ENCODE peak calls at places on chromosomes 5 and 9, in four cellular contexts. One of them, this sample, is unnamed.

GRCh38 chr9:135615666-135616620 is 23.4 kb downstream of the GLT6D1 start:
- DNase-seq in K562: no peak
- DNase-seq in HepG2: no peak
- DNase-seq in GM12878: no peak
- DNase-seq in this sample: no peak

GRCh38 chr5:116632890-116633289 is 58.3 kb upstream of the SEMA6A start:
- DNase-seq in GM12878: no peak
- DNase-seq in HepG2: no peak
- DNase-seq in K562: no peak
- DNase-seq in this sample: no peak

GRCh38 chr5:55172051-55172899 is 702 bp downstream of the CDC20B start:
- DNase-seq in GM12878: peak; percentile 45
- DNase-seq in K562: peak; percentile 76
- DNase-seq in HepG2: peak; percentile 80
- DNase-seq in this sample: peak; percentile 26

GRCh38 chr5:122653087-122654017 is 121.5 kb upstream of the SNX2 start:
- DNase-seq in GM12878: no peak
- DNase-seq in HepG2: no peak
- DNase-seq in K562: no peak
- DNase-seq in this sample: no peak

GRCh38 chr5:155332618-155333017 is 319.1 kb downstream of the KIF4B start:
- DNase-seq in K562: no peak
- DNase-seq in GM12878: no peak
- DNase-seq in HepG2: no peak
- DNase-seq in this sample: no peak

GRCh38 chr5:65765582-65765981 is 43.6 kb downstream of the NLN start:
- DNase-seq in K562: no peak
- DNase-seq in GM12878: no peak
- DNase-seq in HepG2: no peak
- DNase-seq in this sample: no peak

GRCh38 chr5:42889311-42889933 is 77.7 kb upstream of the SELENOP start:
- DNase-seq in K562: peak; percentile 86
- DNase-seq in GM12878: no peak
- DNase-seq in HepG2: peak; percentile 82
- DNase-seq in this sample: peak; percentile 77

GRCh38 chr5:78757269-78758053 is 108.9 kb upstream of the LHFPL2 start:
- DNase-seq in GM12878: peak; percentile 66
- DNase-seq in K562: no peak
- DNase-seq in HepG2: peak; percentile 46
- DNase-seq in this sample: no peak

GRCh38 chr5:38403407-38403806 is 145.0 kb downstream of the EGFLAM start:
- DNase-seq in HepG2: no peak
- DNase-seq in GM12878: no peak
- DNase-seq in K562: no peak
- DNase-seq in this sample: no peak

GRCh38 chr5:142977363-142978051 is 207.3 kb downstream of the ARHGAP26 start:
- DNase-seq in HepG2: no peak
- DNase-seq in K562: peak; percentile 16
- DNase-seq in GM12878: peak; percentile 58
- DNase-seq in this sample: no peak

GRCh38 chr9:81705578-81705977 is 16.2 kb upstream of the TLE1 start:
- DNase-seq in GM12878: no peak
- DNase-seq in K562: no peak
- DNase-seq in HepG2: no peak
- DNase-seq in this sample: no peak

GRCh38 chr9:113275147-113276131 is at the start of the genes CDC26 and PRPF4:
- DNase-seq in HepG2: peak; percentile 97
- DNase-seq in GM12878: peak; percentile 87
- DNase-seq in K562: peak; percentile 95
- DNase-seq in this sample: peak; percentile 97

GRCh38 chr5:6404129-6404528 is 25.8 kb upstream of the MED10 start:
- DNase-seq in K562: no peak
- DNase-seq in HepG2: no peak
- DNase-seq in GM12878: peak; percentile 8
- DNase-seq in this sample: no peak

GRCh38 chr5:76380346-76381074 is 22.6 kb upstream of the IQGAP2 start:
- DNase-seq in K562: no peak
- DNase-seq in GM12878: no peak
- DNase-seq in HepG2: no peak
- DNase-seq in this sample: no peak

GRCh38 chr5:149865746-149866145 is 78.8 kb downstream of the PDE6A start:
- DNase-seq in K562: no peak
- DNase-seq in GM12878: no peak
- DNase-seq in HepG2: no peak
- DNase-seq in this sample: no peak

GRCh38 chr5:9956725-9957124 is 293.0 kb downstream of the ATPSCKMT start:
- DNase-seq in HepG2: no peak
- DNase-seq in K562: no peak
- DNase-seq in GM12878: no peak
- DNase-seq in this sample: no peak

GRCh38 chr5:141412853-141413539 is at the start of gene PCDHGA10:
- DNase-seq in K562: peak; percentile 58
- DNase-seq in HepG2: peak; percentile 15
- DNase-seq in GM12878: peak; percentile 27
- DNase-seq in this sample: peak; percentile 78

GRCh38 chr9:128442150-128442549 is 13.7 kb upstream of the ODF2 start:
- DNase-seq in GM12878: no peak
- DNase-seq in K562: no peak
- DNase-seq in HepG2: no peak
- DNase-seq in this sample: no peak

GRCh38 chr5:149632311-149633251 is 51.3 kb downstream of the ARHGEF37 start:
- DNase-seq in GM12878: no peak
- DNase-seq in HepG2: no peak
- DNase-seq in K562: peak; percentile 86
- DNase-seq in this sample: no peak

GRCh38 chr5:1806199-1806598 is 5.0 kb downstream of the NDUFS6 start:
- DNase-seq in HepG2: no peak
- DNase-seq in K562: no peak
- DNase-seq in GM12878: no peak
- DNase-seq in this sample: no peak

DNA sequence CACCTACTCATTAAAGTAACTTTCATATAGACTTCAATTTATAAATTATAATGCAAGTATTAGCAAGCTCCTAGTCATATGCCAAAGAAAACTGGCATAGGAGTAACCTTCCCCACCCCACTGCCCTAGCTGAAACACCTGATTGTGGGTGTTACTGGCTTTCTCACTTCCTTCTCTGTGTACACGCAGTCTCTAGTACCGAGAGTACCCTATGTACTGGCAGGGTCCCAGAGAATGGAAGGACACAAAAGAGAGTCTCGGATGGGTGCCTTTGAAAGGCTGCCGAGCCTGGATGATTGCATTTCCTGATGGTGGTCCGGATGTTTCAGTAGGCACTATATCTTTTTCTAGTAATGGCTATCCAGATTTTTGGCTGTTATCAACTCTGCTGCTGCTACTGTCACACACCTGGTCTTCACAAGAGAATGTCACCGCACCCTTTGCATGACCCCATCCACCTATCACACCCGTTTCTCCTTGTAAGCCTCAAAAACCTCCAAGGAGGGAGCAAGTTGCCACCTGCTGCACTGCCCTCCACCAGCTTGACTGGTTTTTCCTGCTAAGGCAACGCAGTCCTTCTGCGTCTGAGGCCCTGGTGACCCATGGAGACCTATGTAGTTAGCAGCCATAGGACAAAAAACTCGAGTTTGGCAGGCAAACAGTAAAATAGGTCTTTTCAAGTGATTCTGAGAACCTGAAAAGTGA is 53.8 kb upstream of the CLINT1 start:
- DNase-seq in HepG2: no peak
- DNase-seq in K562: no peak
- DNase-seq in GM12878: peak; percentile 43
- DNase-seq in this sample: no peak
- TF ChIP-seq NR2C2 in HepG2: no peak
- TF ChIP-seq NR2C2 in K562: no peak
- TF ChIP-seq NR2C2 in GM12878: no peak
- TF ChIP-seq NR2C2 in this sample: no peak

GRCh38 chr5:172403822-172404221 is 50.5 kb downstream of the SH3PXD2B start:
- DNase-seq in GM12878: no peak
- DNase-seq in K562: no peak
- DNase-seq in HepG2: no peak
- DNase-seq in this sample: no peak

GRCh38 chr5:172403191-172403794 is 51.0 kb downstream of the SH3PXD2B start:
- DNase-seq in GM12878: no peak
- DNase-seq in K562: no peak
- DNase-seq in HepG2: no peak
- DNase-seq in this sample: peak; percentile 42

GRCh38 chr5:172405226-172405625 is 49.1 kb downstream of the SH3PXD2B start:
- DNase-seq in HepG2: no peak
- DNase-seq in K562: no peak
- DNase-seq in GM12878: no peak
- DNase-seq in this sample: no peak

GRCh38 chr5:172405708-172406107 is 48.6 kb downstream of the SH3PXD2B start:
- DNase-seq in K562: no peak
- DNase-seq in HepG2: no peak
- DNase-seq in GM12878: no peak
- DNase-seq in this sample: no peak

GRCh38 chr5:172404746-172405145 is 49.6 kb downstream of the SH3PXD2B start:
- DNase-seq in HepG2: no peak
- DNase-seq in K562: no peak
- DNase-seq in GM12878: no peak
- DNase-seq in this sample: no peak
- TF ChIP-seq MAX in HepG2: no peak
- TF ChIP-seq MAX in K562: no peak
- TF ChIP-seq MAX in GM12878: no peak
- TF ChIP-seq MAX in this sample: no peak

GRCh38 chr9:133657120-133657661 is 21.0 kb downstream of the DBH start:
- DNase-seq in HepG2: no peak
- DNase-seq in K562: no peak
- DNase-seq in GM12878: no peak
- DNase-seq in this sample: no peak

GRCh38 chr9:133658442-133659431 is 22.6 kb downstream of the DBH start:
- DNase-seq in GM12878: no peak
- DNase-seq in K562: peak; percentile 62
- DNase-seq in HepG2: peak; percentile 81
- DNase-seq in this sample: peak; percentile 42

GRCh38 chr9:133655701-133656100 is 19.5 kb downstream of the DBH start:
- DNase-seq in HepG2: no peak
- DNase-seq in K562: no peak
- DNase-seq in GM12878: no peak
- DNase-seq in this sample: no peak

GRCh38 chr9:133654736-133655657 is 18.8 kb downstream of the DBH start:
- DNase-seq in HepG2: no peak
- DNase-seq in GM12878: no peak
- DNase-seq in K562: no peak
- DNase-seq in this sample: no peak

DNA sequence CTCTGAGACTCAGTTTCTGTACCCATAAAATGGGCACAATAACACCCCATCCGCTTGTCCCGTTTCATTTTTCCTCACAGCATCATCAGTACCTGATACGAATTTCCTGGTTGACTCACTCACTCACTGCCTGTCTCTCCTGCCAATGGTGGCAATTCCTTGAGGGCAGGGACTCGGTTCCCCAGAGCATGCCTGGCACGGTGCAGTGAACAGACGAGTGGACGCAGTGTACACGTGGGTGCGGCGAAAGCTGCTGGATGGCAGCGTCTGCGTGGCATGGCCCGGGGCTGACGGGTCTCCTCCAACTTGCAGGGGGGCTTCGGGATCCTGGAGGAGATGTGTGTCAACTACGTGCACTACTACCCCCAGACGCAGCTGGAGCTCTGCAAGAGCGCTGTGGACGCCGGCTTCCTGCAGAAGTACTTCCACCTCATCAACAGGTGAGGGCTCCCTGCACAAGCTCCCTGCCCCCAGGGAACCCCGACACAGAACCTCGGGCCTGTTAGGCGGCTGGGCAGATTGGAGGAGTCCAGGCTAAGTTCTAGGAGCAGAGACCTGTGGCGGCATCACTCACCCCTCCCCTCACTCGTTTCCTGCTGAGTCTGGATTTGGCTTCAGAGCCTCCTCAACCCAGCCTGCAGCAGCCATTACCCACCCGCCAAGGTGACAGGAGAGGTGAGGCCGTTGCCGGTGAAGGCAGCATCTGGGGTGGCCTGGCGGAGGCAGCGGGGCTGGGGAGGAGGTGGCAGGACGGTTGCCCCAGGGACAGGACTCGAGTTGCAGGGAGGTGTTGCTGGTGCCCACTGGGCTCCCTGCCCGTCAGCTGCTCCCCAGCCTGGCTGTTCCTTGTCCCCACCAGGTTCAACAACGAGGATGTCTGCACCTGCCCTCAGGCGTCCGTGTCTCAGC is 20.3 kb downstream of the DBH start:
- DNase-seq in GM12878: no peak
- DNase-seq in HepG2: no peak
- DNase-seq in K562: no peak
- DNase-seq in this sample: no peak
- TF ChIP-seq NR2C2 in GM12878: no peak
- TF ChIP-seq NR2C2 in HepG2: no peak
- TF ChIP-seq NR2C2 in K562: no peak
- TF ChIP-seq NR2C2 in this sample: no peak

GRCh38 chr9:134605351-134605968 is 36.1 kb upstream of the COL5A1 start:
- DNase-seq in K562: no peak
- DNase-seq in GM12878: no peak
- DNase-seq in HepG2: no peak
- DNase-seq in this sample: no peak
- TF ChIP-seq MAX in K562: no peak
- TF ChIP-seq MAX in GM12878: no peak
- TF ChIP-seq MAX in HepG2: no peak
- TF ChIP-seq MAX in this sample: no peak

DNA sequence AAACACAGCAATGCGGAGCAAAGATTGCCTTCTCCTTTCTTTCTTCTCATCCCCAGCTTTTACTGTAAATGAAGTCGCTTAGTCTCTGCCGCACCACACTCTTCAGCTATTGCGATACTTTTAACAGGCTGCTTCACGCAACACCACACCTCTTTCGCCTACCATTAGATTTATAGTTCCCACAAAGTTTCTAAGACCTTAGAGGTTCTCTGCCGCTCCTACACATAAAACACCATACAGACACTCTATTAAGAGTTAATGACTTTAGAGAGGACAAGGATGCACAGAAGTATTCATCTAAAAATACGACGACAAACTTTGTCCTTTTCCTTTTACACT is 642 bp downstream of the PGGT1B start:
- DNase-seq in K562: peak; percentile 26
- DNase-seq in HepG2: peak; percentile 4
- DNase-seq in GM12878: peak; percentile 23
- DNase-seq in this sample: no peak
- TF ChIP-seq NR2C2 in K562: no peak
- TF ChIP-seq NR2C2 in HepG2: no peak
- TF ChIP-seq NR2C2 in GM12878: no peak
- TF ChIP-seq NR2C2 in this sample: no peak

GRCh38 chr9:132078369-132079356 is 1.0 kb downstream of the MED27 start:
- DNase-seq in HepG2: no peak
- DNase-seq in GM12878: no peak
- DNase-seq in K562: peak; percentile 60
- DNase-seq in this sample: no peak
- TF ChIP-seq MAX in HepG2: no peak
- TF ChIP-seq MAX in GM12878: no peak
- TF ChIP-seq MAX in K562: no peak
- TF ChIP-seq MAX in this sample: no peak

GRCh38 chr9:133711428-133712220 is 26.5 kb downstream of the SARDH start:
- DNase-seq in HepG2: no peak
- DNase-seq in K562: no peak
- DNase-seq in GM12878: no peak
- DNase-seq in this sample: peak; percentile 8
- TF ChIP-seq NR2C2 in HepG2: no peak
- TF ChIP-seq NR2C2 in K562: no peak
- TF ChIP-seq NR2C2 in GM12878: no peak
- TF ChIP-seq NR2C2 in this sample: no peak

GRCh38 chr5:34571380-34572041 is 84.6 kb upstream of the RAI14 start:
- DNase-seq in GM12878: no peak
- DNase-seq in K562: no peak
- DNase-seq in HepG2: no peak
- DNase-seq in this sample: no peak
- TF ChIP-seq MAX in GM12878: no peak
- TF ChIP-seq MAX in K562: no peak
- TF ChIP-seq MAX in HepG2: no peak
- TF ChIP-seq MAX in this sample: no peak

This sample was measured in WTC11.